ENCODE peak calls at places on chromosomes 1 and 21, in six cellular contexts. D is cardiac muscle cell, E is SHP77, H is GM12891, C is AG08395, U is epithelial cell of esophagus. W is an unnamed sample.

GRCh38 chr1:232923739-232924386 is 26.5 kb upstream of the NTPCR start:
- DNase-seq in E (no peak), C (peak; percentile 43), D (no peak), H (no peak), U (peak; percentile 80), W (peak; percentile 19)

GRCh38 chr1:224380003-224380402 is 23.3 kb downstream of the CNIH4 start:
- DNase-seq in E (no peak), D (no peak), U (no peak), C (no peak), H (no peak), W (no peak)

GRCh38 chr1:235999259-235999925 is 65.5 kb downstream of the NID1 start:
- DNase-seq in U (peak; percentile 90), E (no peak), C (peak; percentile 81), D (no peak), H (peak; percentile 34), W (peak; percentile 45)

GRCh38 chr1:39898648-39899603 is 2.8 kb downstream of the MYCL start:
- DNase-seq in H (peak; percentile 34), E (no peak), U (peak; percentile 70), D (peak; percentile 84), C (peak; percentile 53), W (no peak)

GRCh38 chr1:76260279-76260678 is 185.7 kb downstream of the ST6GALNAC3 start:
- DNase-seq in U (no peak), E (no peak), C (no peak), D (no peak), H (no peak), W (no peak)

GRCh38 chr21:39580744-39581143 is 32.0 kb upstream of the B3GALT5 start:
- DNase-seq in C (no peak), U (no peak), E (no peak), D (no peak), H (no peak), W (no peak)

GRCh38 chr1:27071049-27071416 is 58.4 kb upstream of the TENT5B start:
- DNase-seq in E (peak; percentile 12), U (peak; percentile 75), H (no peak), C (peak; percentile 83), D (peak; percentile 32), W (no peak)

GRCh38 chr1:53634571-53634979 is 104.4 kb downstream of the GLIS1 start:
- DNase-seq in H (no peak), C (no peak), U (no peak), D (no peak), E (no peak), W (no peak)

GRCh38 chr1:18505666-18506065 is 24.9 kb downstream of the KLHDC7A start:
- DNase-seq in D (no peak), H (no peak), C (no peak), E (no peak), U (peak; percentile 44), W (no peak)

GRCh38 chr1:201719812-201720521 is 109.0 kb upstream of the IPO9 start:
- DNase-seq in D (no peak), H (no peak), U (peak; percentile 82), E (no peak), C (peak; percentile 85), W (no peak)

GRCh38 chr1:174358786-174359453 is 88.8 kb upstream of the GPR52 start:
- DNase-seq in E (no peak), C (no peak), U (peak; percentile 4), H (no peak), D (no peak), W (no peak)

GRCh38 chr1:11653101-11653601 is 1.1 kb downstream of the FBXO2 start:
- DNase-seq in D (no peak), H (no peak), C (no peak), E (no peak), U (peak; percentile 75), W (no peak)

GRCh38 chr1:234848972-234849641 is 239.1 kb upstream of the IRF2BP2 start:
- DNase-seq in H (no peak), E (no peak), U (peak; percentile 49), D (no peak), C (peak; percentile 78), W (no peak)

GRCh38 chr1:89125571-89126233 is at the start of gene GBP2:
- DNase-seq in C (peak; percentile 79), E (no peak), H (peak; percentile 13), D (no peak), U (peak; percentile 84), W (no peak)

GRCh38 chr1:41389009-41389408 is 27.8 kb downstream of the FOXO6 start:
- DNase-seq in D (no peak), E (no peak), H (no peak), U (no peak), C (no peak), W (no peak)

GRCh38 chr1:244861683-244862082 is 2.7 kb downstream of the HNRNPU start:
- DNase-seq in C (no peak), U (no peak), H (no peak), D (no peak), E (no peak), W (no peak)

GRCh38 chr21:45228171-45228641 is 59.5 kb downstream of the POFUT2 start:
- DNase-seq in U (peak; percentile 91), H (no peak), C (peak; percentile 91), E (no peak), D (peak; percentile 14), W (peak; percentile 22)

GRCh38 chr1:35180776-35181374 is 12.1 kb downstream of the SFPQ start:
- DNase-seq in D (no peak), C (no peak), U (no peak), E (no peak), H (no peak), W (no peak)

GRCh38 chr1:159598196-159598595 is 10.6 kb downstream of the APCS start:
- DNase-seq in D (no peak), U (peak; percentile 86), H (no peak), C (peak; percentile 58), E (no peak), W (no peak)

GRCh38 chr1:34796990-34797389 is 4.2 kb downstream of the GJA4 start:
- DNase-seq in D (no peak), U (no peak), C (no peak), H (no peak), E (no peak), W (no peak)